ENCODE peak calls at places on chromosomes 1 and 21, in ten cellular contexts. Q is IMR-90, U is ovary, T is breast epithelium, E is tibial nerve, K is NB4, M is body of pancreas, C is K562, Y is spleen, P is endothelial cell of umbilical vein. F is an unnamed sample.

GRCh38 chr21:15992171-15992570 is 262.4 kb downstream of the USP25 start:
- DNase-seq in Q (peak), U (no peak), T (no peak), E (no peak), K (no peak), M (no peak), C (no peak), Y (no peak), P (peak), F (no peak)

GRCh38 chr1:192730206-192730605 is 78.6 kb upstream of the RGS2 start:
- DNase-seq in Q (peak), U (no peak), T (no peak), E (no peak), K (no peak), M (no peak), C (no peak), Y (no peak), P (no peak), F (no peak)

GRCh38 chr1:243963566-243963965 is 87.5 kb upstream of the ZBTB18 start:
- DNase-seq in Q (no peak), U (no peak), T (no peak), E (no peak), K (peak), M (no peak), C (no peak), Y (no peak), P (no peak), F (no peak)

GRCh38 chr1:31605908-31606427 is 11.5 kb upstream of the HCRTR1 start:
- DNase-seq in Q (peak), U (no peak), T (peak), E (no peak), K (peak), M (no peak), C (no peak), Y (no peak), P (no peak), F (no peak)

GRCh38 chr1:56516539-56517252 is 62.7 kb downstream of the PLPP3 start:
- DNase-seq in Q (peak), U (no peak), T (no peak), E (no peak), K (peak), M (peak), C (peak), Y (no peak), P (peak), F (no peak)

GRCh38 chr1:115669002-115669673 is 27.4 kb downstream of the VANGL1 start:
- DNase-seq in Q (peak), U (no peak), T (no peak), E (no peak), K (peak), M (no peak), C (peak), Y (no peak), P (peak), F (no peak)

GRCh38 chr1:156815307-156815826 is 1.3 kb downstream of the SH2D2A start:
- DNase-seq in Q (peak), U (peak), T (no peak), E (peak), K (no peak), M (peak), C (peak), Y (no peak), P (peak), F (no peak)

GRCh38 chr21:34004984-34005383 is 68.4 kb upstream of the MRPS6 start:
- DNase-seq in Q (no peak), U (no peak), T (no peak), E (peak), K (no peak), M (no peak), C (no peak), Y (no peak), P (no peak), F (no peak)

GRCh38 chr1:228317411-228317828 is 89.2 kb downstream of the TRIM11 start:
- DNase-seq in Q (no peak), U (peak), T (no peak), E (no peak), K (no peak), M (no peak), C (no peak), Y (peak), P (no peak), F (no peak)

GRCh38 chr1:108962681-108963051 is 618 bp downstream of the CLCC1 start:
- DNase-seq in Q (peak), U (peak), T (no peak), E (no peak), K (peak), M (peak), C (no peak), Y (peak), P (no peak), F (peak)

GRCh38 chr1:33181038-33181861 is 593 bp downstream of the TRIM62 start:
- DNase-seq in Q (peak), U (peak), T (no peak), E (no peak), K (peak), M (peak), C (peak), Y (peak), P (no peak), F (peak)

GRCh38 chr1:65001238-65001792 is 35.0 kb upstream of the JAK1 start:
- DNase-seq in Q (peak), U (peak), T (no peak), E (peak), K (peak), M (peak), C (peak), Y (peak), P (peak), F (peak)

GRCh38 chr1:65006806-65007205 is 40.5 kb upstream of the JAK1 start:
- DNase-seq in Q (no peak), U (no peak), T (no peak), E (no peak), K (no peak), M (no peak), C (no peak), Y (no peak), P (no peak), F (no peak)

GRCh38 chr1:65002156-65002507 is 35.8 kb upstream of the JAK1 start:
- DNase-seq in Q (no peak), U (no peak), T (no peak), E (no peak), K (no peak), M (peak), C (no peak), Y (no peak), P (peak), F (no peak)

GRCh38 chr1:65003316-65003664 is 36.9 kb upstream of the JAK1 start:
- DNase-seq in Q (no peak), U (no peak), T (no peak), E (no peak), K (no peak), M (no peak), C (no peak), Y (no peak), P (no peak), F (no peak)

GRCh38 chr1:65002508-65003315 is 36.4 kb upstream of the JAK1 start:
- DNase-seq in Q (peak), U (peak), T (peak), E (peak), K (peak), M (peak), C (no peak), Y (peak), P (peak), F (peak)
- TF ChIP-seq POLR2A in Q (peak), U (peak), T (peak), E (peak), K (no peak), M (peak), C (no peak), Y (no peak), P (peak), F (peak)

DNA sequence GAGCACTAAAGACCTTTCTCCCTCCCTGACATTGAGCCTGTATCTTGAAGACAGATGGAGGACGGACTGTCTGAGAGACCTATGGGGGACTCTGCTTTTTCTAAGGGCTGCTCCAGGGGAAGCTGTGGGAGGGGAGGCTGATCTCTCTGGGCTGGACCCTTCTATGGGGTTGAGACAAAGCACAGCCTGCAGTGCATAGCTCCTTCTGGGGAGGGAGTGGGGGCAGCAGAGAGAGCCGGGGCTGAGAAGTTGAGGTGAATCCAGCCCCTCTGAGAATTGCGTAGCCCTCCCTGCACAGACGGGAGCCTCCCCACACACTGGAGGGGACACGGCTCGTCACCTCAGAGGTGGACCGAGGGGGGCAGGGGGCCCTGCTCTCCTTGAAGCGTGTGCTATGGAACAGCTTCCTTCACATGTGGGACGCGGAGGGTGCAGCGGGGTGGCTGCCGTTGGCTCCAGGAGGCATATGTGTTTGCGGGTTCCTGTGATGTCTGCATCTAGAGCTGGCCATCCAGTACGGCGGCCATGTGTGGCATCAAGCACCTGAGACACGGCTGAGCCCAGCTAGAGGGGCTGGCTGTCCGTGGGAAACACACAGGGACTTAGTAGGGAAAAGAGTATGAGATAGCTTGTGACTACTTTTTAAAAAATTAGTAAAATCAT is 299.1 kb downstream of the CAMTA1 start:
- DNase-seq in Q (no peak), U (no peak), T (no peak), E (no peak), K (no peak), M (no peak), C (no peak), Y (no peak), P (no peak), F (no peak)
- TF ChIP-seq CTCF in Q (no peak), U (no peak), T (no peak), E (no peak), K (no peak), M (no peak), C (no peak), Y (no peak), P (no peak), F (no peak)

DNA sequence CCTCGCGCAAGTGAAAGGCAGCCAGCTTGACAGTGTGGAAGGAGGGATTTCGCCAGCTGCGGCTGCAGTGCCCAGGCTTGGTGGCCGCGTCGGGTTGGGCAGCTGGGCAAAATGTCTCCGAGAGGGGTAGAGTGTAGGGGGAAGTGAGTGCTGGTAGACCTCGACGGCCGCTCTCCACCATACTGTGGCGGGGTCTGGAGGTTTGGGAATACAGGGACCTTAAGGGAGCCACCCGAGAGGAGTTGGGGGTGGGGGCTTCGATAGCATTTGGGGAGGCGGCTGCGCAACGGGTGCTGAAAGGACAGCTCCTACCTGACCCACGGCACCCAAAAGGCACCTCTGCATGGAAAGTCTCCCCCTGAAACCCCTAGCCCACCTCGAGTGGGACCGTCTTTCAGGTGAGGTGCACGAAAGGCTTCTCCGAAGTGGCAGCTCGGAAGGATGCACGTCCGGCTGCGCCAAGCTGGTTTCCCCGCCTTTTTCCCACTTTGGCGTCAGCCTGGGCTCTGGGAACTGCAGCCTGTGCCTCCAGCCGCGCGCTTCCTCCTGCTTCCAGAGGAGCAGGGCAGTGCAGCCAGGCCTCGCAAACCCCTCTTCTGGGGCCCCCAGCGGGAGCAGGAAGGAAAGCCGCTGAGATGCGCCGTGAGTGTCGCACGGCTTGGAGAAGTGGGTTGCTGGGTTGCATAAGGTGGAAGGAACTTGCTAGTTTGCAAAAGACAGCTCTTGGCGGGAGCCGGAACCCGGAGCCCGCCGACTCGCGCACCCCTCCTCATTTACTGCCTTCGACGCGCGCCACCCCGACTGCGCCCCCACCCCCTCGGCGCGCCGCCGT is 526 bp upstream of the HMGN2 start:
- DNase-seq in Q (peak), U (peak), T (peak), E (peak), K (peak), M (peak), C (peak), Y (peak), P (peak), F (peak)
- TF ChIP-seq POLR2A in Q (no peak), U (no peak), T (no peak), E (no peak), K (no peak), M (peak), C (peak), Y (no peak), P (no peak), F (no peak)

GRCh38 chr1:68791800-68792199 is 294.9 kb upstream of the DEPDC1 start:
- DNase-seq in Q (no peak), U (no peak), T (no peak), E (no peak), K (peak), M (no peak), C (no peak), Y (no peak), P (no peak), F (no peak)
- TF ChIP-seq CTCF in Q (no peak), U (no peak), T (no peak), E (no peak), K (no peak), M (no peak), C (no peak), Y (no peak), P (no peak), F (no peak)

GRCh38 chr1:27342778-27343638 is 1.2 kb downstream of the SYTL1 start:
- DNase-seq in Q (no peak), U (no peak), T (peak), E (no peak), K (peak), M (peak), C (peak), Y (peak), P (no peak), F (no peak)
- TF ChIP-seq POLR2A in Q (no peak), U (no peak), T (no peak), E (no peak), K (peak), M (peak), C (no peak), Y (no peak), P (no peak), F (no peak)